ENCODE peak calls at places on chromosomes 1 and 21, in five cellular contexts. One of them, this sample, is unnamed.

GRCh38 chr1:65392497-65392896 is 28.0 kb upstream of the LEPR start:
- DNase-seq in IMR-90: no peak
- DNase-seq in heart right ventricle: no peak
- DNase-seq in neural progenitor cell: no peak
- DNase-seq in SK-N-SH: no peak
- DNase-seq in this sample: no peak

GRCh38 chr1:160244209-160244608 is 18.1 kb downstream of the DCAF8 start:
- DNase-seq in IMR-90: no peak
- DNase-seq in heart right ventricle: no peak
- DNase-seq in neural progenitor cell: no peak
- DNase-seq in SK-N-SH: no peak
- DNase-seq in this sample: no peak

GRCh38 chr1:97091263-97091662 is 369.7 kb downstream of the PTBP2 start:
- DNase-seq in IMR-90: no peak
- DNase-seq in heart right ventricle: no peak
- DNase-seq in neural progenitor cell: no peak
- DNase-seq in SK-N-SH: no peak
- DNase-seq in this sample: no peak

GRCh38 chr1:157773723-157774350 is 3.1 kb downstream of the FCRL2 start:
- DNase-seq in IMR-90: no peak
- DNase-seq in heart right ventricle: no peak
- DNase-seq in neural progenitor cell: peak; percentile 64
- DNase-seq in SK-N-SH: no peak
- DNase-seq in this sample: peak; percentile 40

GRCh38 chr1:7967206-7967605 is 5.7 kb downstream of the PARK7 start:
- DNase-seq in IMR-90: no peak
- DNase-seq in heart right ventricle: no peak
- DNase-seq in neural progenitor cell: no peak
- DNase-seq in SK-N-SH: no peak
- DNase-seq in this sample: no peak

GRCh38 chr1:231757759-231758158 is 131.2 kb downstream of the DISC1 start:
- DNase-seq in IMR-90: no peak
- DNase-seq in heart right ventricle: no peak
- DNase-seq in neural progenitor cell: no peak
- DNase-seq in SK-N-SH: no peak
- DNase-seq in this sample: no peak

GRCh38 chr21:43916691-43917514 is 51.9 kb downstream of the AGPAT3 start:
- DNase-seq in IMR-90: peak; percentile 21
- DNase-seq in heart right ventricle: no peak
- DNase-seq in neural progenitor cell: no peak
- DNase-seq in SK-N-SH: no peak
- DNase-seq in this sample: peak; percentile 86

GRCh38 chr1:72281637-72282270 is 585 bp downstream of the NEGR1 start:
- DNase-seq in IMR-90: peak; percentile 2
- DNase-seq in heart right ventricle: no peak
- DNase-seq in neural progenitor cell: no peak
- DNase-seq in SK-N-SH: no peak
- DNase-seq in this sample: no peak

GRCh38 chr1:210746024-210746423 is 387.9 kb downstream of the KCNH1 start:
- DNase-seq in IMR-90: no peak
- DNase-seq in heart right ventricle: no peak
- DNase-seq in neural progenitor cell: no peak
- DNase-seq in SK-N-SH: no peak
- DNase-seq in this sample: no peak

GRCh38 chr1:167210966-167211674 is 9.6 kb upstream of the POU2F1 start:
- DNase-seq in IMR-90: no peak
- DNase-seq in heart right ventricle: no peak
- DNase-seq in neural progenitor cell: no peak
- DNase-seq in SK-N-SH: no peak
- DNase-seq in this sample: no peak

GRCh38 chr21:33549848-33550771 is 7.3 kb downstream of the SON start:
- DNase-seq in IMR-90: no peak
- DNase-seq in heart right ventricle: no peak
- DNase-seq in neural progenitor cell: no peak
- DNase-seq in SK-N-SH: no peak
- DNase-seq in this sample: no peak

GRCh38 chr1:115729765-115730164 is 38.7 kb downstream of the CASQ2 start:
- DNase-seq in IMR-90: no peak
- DNase-seq in heart right ventricle: no peak
- DNase-seq in neural progenitor cell: no peak
- DNase-seq in SK-N-SH: no peak
- DNase-seq in this sample: peak; percentile 62

GRCh38 chr1:224762701-224763100 is 146.6 kb downstream of the CNIH3 start:
- DNase-seq in IMR-90: no peak
- DNase-seq in heart right ventricle: no peak
- DNase-seq in neural progenitor cell: no peak
- DNase-seq in SK-N-SH: no peak
- DNase-seq in this sample: no peak

GRCh38 chr1:35557118-35557610 is at the start of gene KIAA0319L:
- DNase-seq in IMR-90: peak; percentile 37
- DNase-seq in heart right ventricle: peak; percentile 92
- DNase-seq in neural progenitor cell: peak; percentile 90
- DNase-seq in SK-N-SH: peak; percentile 94
- DNase-seq in this sample: peak; percentile 91

GRCh38 chr1:5662362-5663126 is 329.7 kb downstream of the NPHP4 start:
- DNase-seq in IMR-90: no peak
- DNase-seq in heart right ventricle: no peak
- DNase-seq in neural progenitor cell: no peak
- DNase-seq in SK-N-SH: no peak
- DNase-seq in this sample: no peak

GRCh38 chr1:1247341-1247913 is 905 bp upstream of the C1QTNF12 start:
- DNase-seq in IMR-90: no peak
- DNase-seq in heart right ventricle: no peak
- DNase-seq in neural progenitor cell: no peak
- DNase-seq in SK-N-SH: no peak
- DNase-seq in this sample: no peak

GRCh38 chr1:156725683-156726280 is 2.5 kb upstream of the METTL25B start:
- DNase-seq in IMR-90: peak; percentile 89
- DNase-seq in heart right ventricle: peak; percentile 88
- DNase-seq in neural progenitor cell: peak; percentile 94
- DNase-seq in SK-N-SH: peak; percentile 84
- DNase-seq in this sample: peak; percentile 85

GRCh38 chr1:201164645-201165044 is 10.4 kb upstream of the TMEM9 start:
- DNase-seq in IMR-90: no peak
- DNase-seq in heart right ventricle: no peak
- DNase-seq in neural progenitor cell: no peak
- DNase-seq in SK-N-SH: peak; percentile 36
- DNase-seq in this sample: no peak

GRCh38 chr1:237864338-237865244 is 26.1 kb downstream of the ZP4 start:
- DNase-seq in IMR-90: no peak
- DNase-seq in heart right ventricle: peak; percentile 58
- DNase-seq in neural progenitor cell: peak; percentile 83
- DNase-seq in SK-N-SH: peak; percentile 81
- DNase-seq in this sample: peak; percentile 45

GRCh38 chr21:31753949-31754348 is 22.0 kb upstream of the SCAF4 start:
- DNase-seq in IMR-90: no peak
- DNase-seq in heart right ventricle: no peak
- DNase-seq in neural progenitor cell: no peak
- DNase-seq in SK-N-SH: no peak
- DNase-seq in this sample: no peak

GRCh38 chr1:48177257-48177656 is 45.3 kb upstream of the SLC5A9 start:
- DNase-seq in IMR-90: no peak
- DNase-seq in heart right ventricle: no peak
- DNase-seq in neural progenitor cell: no peak
- DNase-seq in SK-N-SH: no peak
- DNase-seq in this sample: no peak

GRCh38 chr1:20211511-20211931 is 25.2 kb upstream of the PLA2G2C start:
- DNase-seq in IMR-90: no peak
- DNase-seq in heart right ventricle: no peak
- DNase-seq in neural progenitor cell: no peak
- DNase-seq in SK-N-SH: no peak
- DNase-seq in this sample: no peak

GRCh38 chr1:157966034-157966671 is 27.3 kb upstream of the KIRREL1 start:
- DNase-seq in IMR-90: peak; percentile 82
- DNase-seq in heart right ventricle: no peak
- DNase-seq in neural progenitor cell: no peak
- DNase-seq in SK-N-SH: no peak
- DNase-seq in this sample: no peak

GRCh38 chr1:223326776-223327175 is 37.2 kb downstream of the SUSD4 start:
- DNase-seq in IMR-90: peak; percentile 59
- DNase-seq in heart right ventricle: no peak
- DNase-seq in neural progenitor cell: no peak
- DNase-seq in SK-N-SH: no peak
- DNase-seq in this sample: no peak

GRCh38 chr21:42635848-42636534 is 17.4 kb upstream of the PDE9A start:
- DNase-seq in IMR-90: no peak
- DNase-seq in heart right ventricle: no peak
- DNase-seq in neural progenitor cell: no peak
- DNase-seq in SK-N-SH: no peak
- DNase-seq in this sample: no peak

GRCh38 chr1:19606817-19607706 is 37.0 kb upstream of the NBL1 start:
- DNase-seq in IMR-90: peak; percentile 8
- DNase-seq in heart right ventricle: no peak
- DNase-seq in neural progenitor cell: no peak
- DNase-seq in SK-N-SH: no peak
- DNase-seq in this sample: no peak

GRCh38 chr1:2494323-2494693 is 18.2 kb downstream of the PLCH2 start:
- DNase-seq in IMR-90: peak; percentile 45
- DNase-seq in heart right ventricle: no peak
- DNase-seq in neural progenitor cell: no peak
- DNase-seq in SK-N-SH: no peak
- DNase-seq in this sample: no peak

GRCh38 chr1:37513795-37514349 is 694 bp downstream of the MEAF6 start:
- DNase-seq in IMR-90: no peak
- DNase-seq in heart right ventricle: no peak
- DNase-seq in neural progenitor cell: peak; percentile 66
- DNase-seq in SK-N-SH: peak; percentile 44
- DNase-seq in this sample: peak; percentile 65

GRCh38 chr1:37514350-37515184 is at the start of gene MEAF6:
- DNase-seq in IMR-90: peak; percentile 77
- DNase-seq in heart right ventricle: peak; percentile 80
- DNase-seq in neural progenitor cell: peak; percentile 95
- DNase-seq in SK-N-SH: peak; percentile 98
- DNase-seq in this sample: peak; percentile 95

GRCh38 chr1:37506740-37507139 is 7.8 kb downstream of the MEAF6 start:
- DNase-seq in IMR-90: no peak
- DNase-seq in heart right ventricle: no peak
- DNase-seq in neural progenitor cell: no peak
- DNase-seq in SK-N-SH: no peak
- DNase-seq in this sample: no peak

GRCh38 chr1:37509181-37509580 is 5.4 kb downstream of the MEAF6 start:
- DNase-seq in IMR-90: peak; percentile 51
- DNase-seq in heart right ventricle: no peak
- DNase-seq in neural progenitor cell: peak; percentile 14
- DNase-seq in SK-N-SH: peak; percentile 15
- DNase-seq in this sample: no peak
- TF ChIP-seq CTCF in IMR-90: peak; percentile 21
- TF ChIP-seq CTCF in heart right ventricle: no peak
- TF ChIP-seq CTCF in neural progenitor cell: peak; percentile 26
- TF ChIP-seq CTCF in SK-N-SH: peak; percentile 49
- TF ChIP-seq CTCF in this sample: no peak

DNA sequence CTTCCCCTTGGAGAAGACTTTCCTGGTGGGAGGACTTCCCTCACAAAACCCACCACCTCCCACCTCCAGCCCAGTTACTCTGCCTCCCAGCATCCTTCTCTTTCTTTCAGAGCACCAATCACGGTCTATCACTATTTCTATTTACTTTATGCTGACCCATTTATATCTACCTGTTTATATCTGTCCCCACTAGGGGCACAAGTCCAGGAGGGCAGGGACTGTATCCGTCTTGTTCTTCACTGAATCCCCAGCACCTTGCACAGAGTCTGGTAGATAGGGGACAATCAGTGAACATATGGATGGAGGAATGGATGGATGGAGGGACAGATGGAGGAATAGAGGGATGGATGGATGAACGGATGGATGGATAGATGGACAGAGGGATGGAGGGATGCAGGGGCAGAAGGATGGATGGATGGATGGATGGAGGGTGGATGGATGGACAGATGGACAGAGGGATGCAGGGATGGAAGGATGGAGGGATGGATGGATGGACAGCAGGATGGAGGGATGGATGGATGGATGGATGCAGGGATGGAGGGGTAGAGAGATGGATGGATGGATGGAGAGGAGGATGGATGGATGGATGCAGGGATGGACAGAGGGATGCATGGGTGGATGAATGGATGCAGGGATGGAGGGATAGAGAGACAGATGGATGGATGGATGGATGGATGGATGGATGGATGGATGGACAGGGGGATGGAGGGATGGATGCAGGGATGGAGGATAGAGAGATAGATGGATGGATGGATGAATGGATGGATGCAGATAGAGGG is 5.5 kb downstream of the C1QB start:
- DNase-seq in IMR-90: no peak
- DNase-seq in heart right ventricle: no peak
- DNase-seq in neural progenitor cell: no peak
- DNase-seq in SK-N-SH: no peak
- DNase-seq in this sample: no peak
- TF ChIP-seq CTCF in IMR-90: no peak
- TF ChIP-seq CTCF in heart right ventricle: no peak
- TF ChIP-seq CTCF in neural progenitor cell: peak; percentile 33
- TF ChIP-seq CTCF in SK-N-SH: peak; percentile 23
- TF ChIP-seq CTCF in this sample: peak; percentile 21

GRCh38 chr21:46078322-46078981 is 19.5 kb upstream of the COL6A2 start:
- DNase-seq in IMR-90: no peak
- DNase-seq in heart right ventricle: no peak
- DNase-seq in neural progenitor cell: no peak
- DNase-seq in SK-N-SH: no peak
- DNase-seq in this sample: no peak

GRCh38 chr21:46080171-46081021 is 17.5 kb upstream of the COL6A2 start:
- DNase-seq in IMR-90: no peak
- DNase-seq in heart right ventricle: peak; percentile 70
- DNase-seq in neural progenitor cell: no peak
- DNase-seq in SK-N-SH: peak; percentile 84
- DNase-seq in this sample: no peak

GRCh38 chr21:46079357-46080170 is 18.3 kb upstream of the COL6A2 start:
- DNase-seq in IMR-90: peak; percentile 96
- DNase-seq in heart right ventricle: no peak
- DNase-seq in neural progenitor cell: no peak
- DNase-seq in SK-N-SH: peak; percentile 92
- DNase-seq in this sample: no peak

GRCh38 chr21:46078984-46079356 is 18.9 kb upstream of the COL6A2 start:
- DNase-seq in IMR-90: no peak
- DNase-seq in heart right ventricle: no peak
- DNase-seq in neural progenitor cell: no peak
- DNase-seq in SK-N-SH: no peak
- DNase-seq in this sample: no peak

DNA sequence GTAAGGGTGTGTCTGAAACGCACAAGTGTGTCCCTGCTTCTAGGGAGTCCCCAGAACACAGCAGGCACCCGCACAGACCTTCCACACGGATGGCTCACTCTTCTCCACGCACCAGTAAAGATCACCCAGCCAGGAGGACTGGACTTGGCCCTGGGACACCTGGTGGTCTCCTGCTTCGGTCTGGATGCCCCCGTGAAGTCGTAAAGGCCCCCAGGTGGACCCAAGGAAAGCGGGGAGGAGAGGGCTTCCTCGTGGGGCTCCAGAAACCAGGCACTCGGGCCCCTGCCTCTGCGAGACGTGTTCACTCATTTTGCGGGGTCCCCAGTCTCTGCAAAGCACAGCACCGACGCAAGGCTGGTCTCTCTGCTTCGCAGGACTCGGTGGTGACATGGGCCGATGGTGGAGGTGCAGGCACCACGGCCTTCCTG is 20.2 kb upstream of the COL6A2 start:
- DNase-seq in IMR-90: no peak
- DNase-seq in heart right ventricle: no peak
- DNase-seq in neural progenitor cell: no peak
- DNase-seq in SK-N-SH: no peak
- DNase-seq in this sample: no peak
- TF ChIP-seq CTCF in IMR-90: no peak
- TF ChIP-seq CTCF in heart right ventricle: no peak
- TF ChIP-seq CTCF in neural progenitor cell: no peak
- TF ChIP-seq CTCF in SK-N-SH: no peak
- TF ChIP-seq CTCF in this sample: no peak

GRCh38 chr1:216566809-216567208 is 143.6 kb upstream of the USH2A start:
- DNase-seq in IMR-90: peak; percentile 45
- DNase-seq in heart right ventricle: no peak
- DNase-seq in neural progenitor cell: no peak
- DNase-seq in SK-N-SH: no peak
- DNase-seq in this sample: no peak
- TF ChIP-seq CTCF in IMR-90: peak; percentile 56
- TF ChIP-seq CTCF in heart right ventricle: no peak
- TF ChIP-seq CTCF in neural progenitor cell: peak; percentile 51
- TF ChIP-seq CTCF in SK-N-SH: peak; percentile 64
- TF ChIP-seq CTCF in this sample: peak; percentile 28

This sample was measured in GM13977.